ENCODE peak calls at places on chromosomes 7 and 10, in five cellular contexts. U is IMR-90, F is upper lobe of right lung, S is brain microvascular endothelial cell, H is AG04450. A is an unnamed sample.

GRCh38 chr7:22168129-22168634 is 188.8 kb downstream of the RAPGEF5 start:
- DNase-seq in S (no peak), U (no peak), H (no peak), F (no peak), A (no peak)

GRCh38 chr7:130673066-130673465 is 4.5 kb upstream of the COPG2 start:
- DNase-seq in S (no peak), U (no peak), H (no peak), F (no peak), A (peak)

GRCh38 chr7:92517626-92518025 is 10.7 kb downstream of the PEX1 start:
- DNase-seq in U (peak), H (no peak), S (peak), F (no peak), A (no peak)

GRCh38 chr7:30708983-30709382 is 26.7 kb upstream of the CRHR2 start:
- DNase-seq in H (no peak), F (no peak), S (no peak), U (no peak), A (peak)

GRCh38 chr10:60123172-60123571 is 216.8 kb upstream of the CCDC6 start:
- DNase-seq in U (peak), S (peak), F (no peak), H (peak), A (peak)

GRCh38 chr7:157238087-157238486 is 98.7 kb upstream of the DNAJB6 start:
- DNase-seq in F (no peak), H (no peak), U (no peak), S (no peak), A (peak)

GRCh38 chr10:112071596-112072133 is 111.9 kb downstream of the GPAM start:
- DNase-seq in H (no peak), U (no peak), F (no peak), S (no peak), A (peak)

GRCh38 chr10:4081691-4082111 is 296.7 kb upstream of the KLF6 start:
- DNase-seq in H (no peak), S (no peak), U (no peak), F (no peak), A (no peak)

GRCh38 chr10:131267814-131268095 is 43.8 kb downstream of the TCERG1L start:
- DNase-seq in F (no peak), S (no peak), H (no peak), U (no peak), A (no peak)

GRCh38 chr7:44281811-44282600 is 43.4 kb downstream of the CAMK2B start:
- DNase-seq in U (no peak), H (no peak), F (peak), S (no peak), A (no peak)

GRCh38 chr10:46518028-46518725 is 38.3 kb downstream of the GPRIN2 start:
- DNase-seq in S (no peak), H (no peak), F (no peak), U (no peak), A (no peak)

GRCh38 chr10:112258407-112258806 is 24.8 kb upstream of the TECTB start:
- DNase-seq in H (no peak), F (no peak), S (no peak), U (no peak), A (no peak)

GRCh38 chr7:5501465-5501864 is 77.8 kb upstream of the TNRC18 start:
- DNase-seq in H (no peak), U (no peak), F (no peak), S (no peak), A (no peak)

GRCh38 chr10:92463582-92463981 is 110.3 kb downstream of the IDE start:
- DNase-seq in S (no peak), U (no peak), H (no peak), F (no peak), A (no peak)

GRCh38 chr7:38368191-38368605 is 94.8 kb upstream of the TARP start:
- DNase-seq in S (peak), F (peak), U (peak), H (no peak), A (peak)

GRCh38 chr10:86795353-86795752 is 38.9 kb downstream of the BMPR1A start:
- DNase-seq in F (no peak), U (peak), S (peak), H (peak), A (peak)

GRCh38 chr10:8852546-8852945 is 798.1 kb downstream of the GATA3 start:
- DNase-seq in U (no peak), F (no peak), S (no peak), H (no peak), A (no peak)

GRCh38 chr7:126819197-126819484 is 433.6 kb downstream of the GRM8 start:
- DNase-seq in F (no peak), S (no peak), H (no peak), U (no peak), A (no peak)

GRCh38 chr7:28813238-28813962 is 144.7 kb downstream of the TRIL start:
- DNase-seq in F (no peak), S (no peak), U (no peak), H (no peak), A (no peak)

GRCh38 chr7:84231157-84231556 is 36.6 kb upstream of the SEMA3A start:
- DNase-seq in U (peak), S (peak), H (no peak), F (no peak), A (no peak)

GRCh38 chr10:65194131-65194530 is 1672.9 kb downstream of the REEP3 start:
- DNase-seq in U (no peak), H (no peak), F (no peak), S (peak), A (peak)

GRCh38 chr10:61888744-61889143 is 12.8 kb upstream of the ARID5B start:
- DNase-seq in H (no peak), U (peak), F (no peak), S (no peak), A (no peak)

GRCh38 chr10:118971876-118972275 is 57.6 kb upstream of the NANOS1 start:
- DNase-seq in H (no peak), F (no peak), S (no peak), U (no peak), A (no peak)
- TF ChIP-seq CTCF in H (no peak), F (no peak), S (no peak), U (no peak), A (no peak)

GRCh38 chr10:124719213-124719851 is 24.8 kb downstream of the FAM53B start:
- DNase-seq in H (no peak), F (peak), U (peak), S (peak), A (peak)
- TF ChIP-seq CTCF in H (peak), F (peak), U (peak), S (peak), A (no peak)

GRCh38 chr10:178208-178607 is 43.0 kb downstream of the ZMYND11 start:
- DNase-seq in F (no peak), U (peak), H (no peak), S (no peak), A (peak)
- TF ChIP-seq CTCF in F (peak), U (peak), H (peak), S (no peak), A (peak)

GRCh38 chr7:152136623-152137022 is 111.1 kb downstream of the GALNT11 start:
- DNase-seq in H (no peak), U (peak), F (no peak), S (peak), A (no peak)

GRCh38 chr7:152140560-152140959 is 115.1 kb downstream of the GALNT11 start:
- DNase-seq in H (no peak), U (no peak), F (no peak), S (no peak), A (no peak)

GRCh38 chr7:152142976-152143665 is 117.6 kb downstream of the GALNT11 start:
- DNase-seq in F (no peak), S (no peak), U (no peak), H (no peak), A (no peak)

GRCh38 chr7:152137476-152138025 is 112.1 kb downstream of the GALNT11 start:
- DNase-seq in F (no peak), U (peak), H (no peak), S (no peak), A (no peak)

DNA sequence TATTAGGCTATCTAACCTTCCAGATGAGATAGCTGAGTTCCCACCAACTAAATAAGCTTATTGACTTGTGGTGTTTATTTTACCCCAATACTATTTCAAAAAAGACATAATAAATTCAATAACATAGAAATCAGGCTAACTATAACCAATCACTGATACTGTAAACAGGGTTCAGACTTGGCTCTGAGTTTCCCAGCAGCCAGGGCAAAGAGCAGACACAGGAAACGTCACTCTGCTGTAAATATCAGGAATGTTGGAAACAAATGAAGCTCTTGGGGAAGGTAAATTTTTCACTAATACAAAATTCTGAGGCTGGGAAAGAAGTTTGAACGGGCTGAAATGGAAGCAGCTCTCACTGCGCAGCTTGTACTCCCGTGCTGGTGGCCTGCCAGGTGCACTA is 114.6 kb downstream of the GALNT11 start:
- DNase-seq in S (no peak), H (no peak), F (no peak), U (no peak), A (no peak)
- TF ChIP-seq CTCF in S (no peak), H (no peak), F (no peak), U (no peak), A (no peak)

DNA sequence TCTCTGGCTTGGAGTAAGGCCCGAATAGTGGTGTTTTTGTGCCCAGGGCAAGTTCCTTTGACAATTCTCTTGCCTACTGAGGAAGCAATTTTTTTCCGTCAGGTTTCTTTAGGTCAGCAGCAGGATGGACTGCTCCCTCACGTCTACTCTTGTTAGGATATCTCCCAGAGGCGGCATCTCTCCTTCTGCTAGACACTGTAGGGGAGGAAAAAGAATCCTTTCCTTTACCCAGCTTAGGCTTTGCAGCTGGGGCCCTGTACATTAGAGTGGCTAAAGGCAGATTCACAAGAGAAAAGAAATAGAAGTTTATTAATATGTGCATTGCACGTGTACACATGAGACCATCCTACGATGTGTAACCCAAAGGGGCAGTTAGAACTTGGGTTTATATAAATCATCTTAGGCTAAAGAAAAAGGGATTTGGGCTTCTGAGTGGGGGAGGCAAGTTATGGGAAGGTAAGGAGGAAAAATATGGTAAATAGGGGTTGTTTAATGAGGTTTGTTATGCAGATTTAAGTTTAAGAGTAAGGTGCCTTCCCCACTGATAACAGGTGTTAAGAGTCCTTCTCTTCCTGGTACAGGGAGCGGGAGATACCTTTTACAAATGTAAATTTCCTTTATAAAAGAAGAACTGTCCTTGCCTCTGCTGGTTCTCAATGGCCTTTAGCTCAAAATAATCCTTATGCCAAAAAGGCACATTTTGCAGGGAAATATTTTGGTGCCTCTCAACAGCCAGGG is 156.4 kb downstream of the AOAH start:
- DNase-seq in S (no peak), U (no peak), H (no peak), F (no peak), A (no peak)
- TF ChIP-seq CTCF in S (no peak), U (no peak), H (no peak), F (no peak), A (no peak)

GRCh38 chr10:105691811-105692210 is 1050.7 kb downstream of the SORCS3 start:
- DNase-seq in S (no peak), H (no peak), F (no peak), U (no peak), A (peak)
- TF ChIP-seq CTCF in S (no peak), H (no peak), F (no peak), U (peak), A (peak)

DNA sequence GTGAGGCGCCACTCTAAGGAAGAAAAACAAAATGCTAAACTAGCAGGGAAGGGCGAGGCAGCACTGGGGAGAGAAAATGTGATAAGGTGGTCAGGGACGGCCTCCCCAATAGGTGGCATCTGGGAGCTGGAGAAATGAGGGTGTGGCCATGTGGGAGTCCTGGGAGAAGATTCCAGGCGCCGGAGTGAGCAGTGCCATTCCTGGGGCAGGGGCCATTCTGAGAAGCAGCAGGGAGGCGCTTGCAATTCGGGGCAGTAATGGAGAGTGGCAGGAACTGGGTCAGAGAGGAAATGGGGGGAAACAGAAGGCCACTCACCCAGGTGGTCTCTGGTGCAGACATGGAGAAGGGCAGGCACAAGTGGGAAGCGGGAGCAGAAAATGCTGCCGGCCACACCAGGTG is 61.8 kb upstream of the LRRC18 start:
- DNase-seq in U (no peak), H (no peak), F (no peak), S (no peak), A (peak)
- TF ChIP-seq CTCF in U (no peak), H (peak), F (no peak), S (peak), A (no peak)

GRCh38 chr7:91085175-91085574 is 179.1 kb upstream of the FZD1 start:
- DNase-seq in F (no peak), H (no peak), S (no peak), U (no peak), A (no peak)

GRCh38 chr7:91080351-91080750 is 183.9 kb upstream of the FZD1 start:
- DNase-seq in S (no peak), H (no peak), F (no peak), U (no peak), A (no peak)

GRCh38 chr7:91083855-91084644 is 180.2 kb upstream of the FZD1 start:
- DNase-seq in S (no peak), H (no peak), F (peak), U (no peak), A (no peak)

GRCh38 chr7:91082038-91082437 is 182.2 kb upstream of the FZD1 start:
- DNase-seq in F (no peak), H (no peak), S (no peak), U (peak), A (no peak)

DNA sequence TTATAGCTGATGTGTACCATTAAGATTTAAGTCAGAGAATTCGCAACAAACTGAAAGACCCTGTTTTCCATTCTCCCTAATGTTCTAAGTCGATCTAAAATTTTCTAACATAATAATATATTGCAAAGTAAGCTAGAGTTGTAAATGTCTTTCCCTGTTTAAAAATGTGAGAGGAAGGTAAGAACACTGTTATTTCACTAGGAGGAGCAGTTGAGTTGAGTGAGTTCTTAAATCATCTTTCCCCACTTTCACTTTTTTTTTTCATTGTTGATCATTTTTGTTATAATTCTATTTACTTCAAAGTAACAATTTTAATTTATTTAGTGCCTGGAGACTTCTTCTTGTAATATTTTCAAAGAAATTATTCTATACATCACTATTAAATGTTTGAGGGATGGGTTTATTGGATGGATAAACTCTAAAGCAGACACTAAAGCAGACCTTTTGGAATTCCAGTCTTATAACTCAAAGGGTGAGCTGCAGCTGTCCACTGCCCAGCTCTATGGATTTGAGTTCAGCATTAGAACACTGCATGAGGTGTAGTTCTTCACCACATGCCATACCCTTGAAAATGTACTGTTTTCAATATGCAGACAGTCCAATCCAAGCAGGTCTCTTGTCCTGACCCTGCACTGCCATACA is 181.3 kb upstream of the FZD1 start:
- DNase-seq in H (no peak), S (no peak), U (peak), F (no peak), A (peak)
- TF ChIP-seq CTCF in H (peak), S (peak), U (peak), F (peak), A (peak)

GRCh38 chr10:70537398-70538194 is 59.0 kb downstream of the PALD1 start:
- DNase-seq in H (no peak), S (no peak), U (no peak), F (no peak), A (peak)
- TF ChIP-seq CTCF in H (peak), S (peak), U (peak), F (peak), A (peak)